ENCODE peak calls at places on chromosomes 13 and 19, in seven cellular contexts. O is A549, Q is astrocyte of the cerebellum, C is GM12865, L is astrocyte of the spinal cord, W is GM13976, S is AG09319. X is an unnamed sample.

GRCh38 chr13:98582947-98583346 is 6.0 kb upstream of the STK24 start:
- DNase-seq in L (no peak), W (no peak), C (no peak), O (no peak), Q (no peak), S (no peak), X (no peak)

GRCh38 chr19:6604906-6605305 is 14.0 kb upstream of the CD70 start:
- DNase-seq in Q (no peak), W (no peak), C (no peak), L (no peak), S (no peak), O (no peak), X (no peak)

GRCh38 chr19:35291916-35292315 is at the start of gene MAG:
- DNase-seq in Q (no peak), W (no peak), S (no peak), C (no peak), O (no peak), L (no peak), X (no peak)

GRCh38 chr19:9151367-9151766 is 11.2 kb downstream of the ZNF317 start:
- DNase-seq in S (no peak), Q (no peak), L (no peak), C (no peak), W (no peak), O (no peak), X (no peak)

GRCh38 chr13:101691326-101691725 is 238.9 kb downstream of the ITGBL1 start:
- DNase-seq in Q (no peak), L (no peak), O (no peak), W (no peak), S (no peak), C (no peak), X (no peak)

GRCh38 chr19:16153582-16154336 is 10.3 kb downstream of the HSH2D start:
- DNase-seq in O (peak), C (peak), Q (no peak), L (no peak), S (no peak), W (no peak), X (no peak)

GRCh38 chr13:33862006-33862405 is 44.1 kb downstream of the RFC3 start:
- DNase-seq in O (no peak), W (no peak), L (no peak), C (no peak), S (no peak), Q (no peak), X (no peak)

GRCh38 chr13:110138009-110138699 is 168.8 kb downstream of the COL4A1 start:
- DNase-seq in O (peak), W (peak), L (peak), S (no peak), Q (no peak), C (peak), X (no peak)

GRCh38 chr19:19064098-19064722 is 416 bp downstream of the SLC25A42 start:
- DNase-seq in W (no peak), Q (no peak), L (no peak), C (peak), O (peak), S (no peak), X (no peak)

GRCh38 chr19:4090351-4091220 is 23.9 kb upstream of the ZBTB7A start:
- DNase-seq in C (no peak), Q (no peak), W (no peak), O (no peak), S (no peak), L (no peak), X (no peak)

GRCh38 chr19:4977299-4978174 is 8.6 kb downstream of the KDM4B start:
- DNase-seq in O (no peak), W (no peak), C (no peak), S (peak), L (peak), Q (peak), X (no peak)

GRCh38 chr13:72163671-72164070 is 296.7 kb upstream of the DACH1 start:
- DNase-seq in L (no peak), O (no peak), W (no peak), S (no peak), Q (no peak), C (no peak), X (no peak)

GRCh38 chr19:34263745-34264237 is 9.4 kb downstream of the GARRE1 start:
- DNase-seq in C (no peak), L (no peak), W (no peak), Q (no peak), S (no peak), O (no peak), X (no peak)

GRCh38 chr13:46753137-46753536 is 43.8 kb downstream of the ESD start:
- DNase-seq in W (no peak), C (no peak), Q (no peak), O (no peak), S (no peak), L (no peak), X (no peak)

GRCh38 chr19:33472696-33473624 is 48.6 kb downstream of the PEPD start:
- DNase-seq in C (no peak), L (peak), O (peak), S (peak), W (no peak), Q (peak), X (no peak)

GRCh38 chr13:22726721-22727120 is 454.1 kb upstream of the SGCG start:
- DNase-seq in Q (no peak), L (no peak), S (no peak), W (no peak), C (no peak), O (no peak), X (no peak)

GRCh38 chr13:43872181-43872580 is 7.4 kb downstream of the CCDC122 start:
- DNase-seq in O (no peak), W (no peak), Q (no peak), L (no peak), C (no peak), S (no peak), X (no peak)

GRCh38 chr13:51645154-51645650 is 60.9 kb downstream of the WDFY2 start:
- DNase-seq in C (peak), L (peak), Q (peak), W (peak), S (peak), O (peak), X (no peak)

GRCh38 chr13:37074703-37075102 is 15.2 kb upstream of the SUPT20H start:
- DNase-seq in S (no peak), C (no peak), L (peak), O (peak), Q (no peak), W (no peak), X (no peak)

GRCh38 chr19:18502633-18503294 is 19.1 kb downstream of the ELL start:
- DNase-seq in Q (no peak), O (no peak), L (no peak), C (no peak), W (no peak), S (no peak), X (no peak)

GRCh38 chr19:3570619-3571018 is 2.1 kb upstream of the HMG20B start:
- DNase-seq in W (no peak), S (no peak), O (no peak), Q (no peak), L (no peak), C (no peak), X (no peak)

GRCh38 chr19:45142728-45143115 is 18.1 kb downstream of the NKPD1 start:
- DNase-seq in O (no peak), W (no peak), S (no peak), L (no peak), C (no peak), Q (no peak), X (no peak)

GRCh38 chr13:50468849-50469669 is 374.4 kb downstream of the DLEU7 start:
- DNase-seq in W (no peak), C (no peak), O (no peak), L (no peak), S (no peak), Q (no peak), X (no peak)

GRCh38 chr19:7729211-7729610 is 2.7 kb downstream of the CLEC4G start:
- DNase-seq in W (no peak), Q (no peak), S (no peak), L (no peak), C (no peak), O (no peak), X (peak)

GRCh38 chr13:110705826-110706569 is at the start of gene CARS2:
- DNase-seq in W (peak), S (peak), C (peak), Q (peak), L (peak), O (peak), X (peak)

GRCh38 chr19:33863436-33863835 is 66.8 kb downstream of the KCTD15 start:
- DNase-seq in L (no peak), C (no peak), Q (no peak), W (no peak), S (no peak), O (no peak), X (no peak)

GRCh38 chr19:42420055-42420544 is 7.1 kb downstream of the LIPE start:
- DNase-seq in C (peak), L (no peak), W (peak), Q (no peak), S (no peak), O (peak), X (peak)
- TF ChIP-seq CTCF in C (peak), L (peak), W (peak), Q (peak), S (peak), O (peak), X (peak)

DNA sequence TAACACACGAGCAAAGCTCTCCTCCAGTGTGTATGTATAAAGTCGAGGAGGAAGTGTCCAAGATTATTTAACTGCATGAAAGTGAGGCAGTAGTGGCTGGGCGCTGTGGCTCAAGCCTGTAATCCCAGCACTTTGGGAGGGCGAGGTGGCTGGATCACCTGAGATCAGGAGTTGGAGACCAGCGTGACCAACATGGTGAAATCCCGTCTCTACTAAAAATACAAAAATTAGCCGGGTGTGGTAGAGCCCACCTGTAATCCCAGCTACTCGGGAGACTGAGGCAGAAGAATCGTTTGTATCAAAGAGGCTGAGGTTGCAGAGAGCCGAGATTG is 1.2 kb upstream of the ZNF20 start:
- DNase-seq in O (no peak), Q (no peak), C (no peak), L (no peak), W (no peak), S (no peak), X (no peak)
- TF ChIP-seq CTCF in O (no peak), Q (no peak), C (no peak), L (no peak), W (no peak), S (no peak), X (peak)

GRCh38 chr19:48997972-48998371 is 4.3 kb downstream of the RUVBL2 start:
- DNase-seq in O (peak), L (peak), W (peak), C (peak), Q (no peak), S (no peak), X (peak)
- TF ChIP-seq CTCF in O (peak), L (peak), W (peak), C (peak), Q (peak), S (peak), X (peak)

GRCh38 chr19:48190288-48191284 is 20.1 kb downstream of the ZSWIM9 start:
- DNase-seq in O (peak), S (no peak), W (no peak), C (no peak), L (peak), Q (peak), X (peak)
- TF ChIP-seq CTCF in O (no peak), S (no peak), W (no peak), C (no peak), L (peak), Q (peak), X (peak)

DNA sequence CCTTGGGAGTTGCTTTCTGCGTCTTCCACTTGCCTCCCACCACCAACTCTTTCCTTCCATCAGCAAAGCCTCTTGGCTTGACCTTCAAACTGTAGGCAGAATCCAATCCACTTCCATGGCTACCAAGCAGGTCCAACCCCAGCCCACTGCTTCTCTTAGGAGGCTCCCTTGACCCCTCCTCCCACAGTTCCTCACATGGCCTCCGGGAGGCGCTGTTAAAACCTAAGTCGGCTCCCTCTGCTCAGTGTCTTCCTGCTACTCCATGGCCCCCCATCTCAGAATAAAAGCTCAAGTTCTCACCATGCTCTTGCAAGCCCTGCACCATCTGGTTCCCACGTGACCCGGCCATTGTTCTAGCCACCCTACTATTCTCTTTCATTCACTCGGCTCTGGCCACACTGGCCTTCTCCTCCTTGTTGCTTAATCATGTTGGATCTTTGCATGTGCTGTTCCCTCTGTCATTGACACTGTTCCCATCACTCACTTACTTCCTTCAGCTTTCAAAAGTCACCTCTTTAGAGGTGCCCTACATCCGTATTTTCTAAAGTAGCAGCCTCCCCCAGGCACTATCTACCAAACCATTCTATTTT is 7.5 kb downstream of the IZUMO2 start:
- DNase-seq in O (peak), C (no peak), Q (no peak), W (no peak), S (no peak), L (no peak), X (no peak)
- TF ChIP-seq CTCF in O (peak), C (peak), Q (no peak), W (no peak), S (no peak), L (no peak), X (peak)

X was measured in glutamatergic neuron.